ENCODE peak calls at places on chromosomes 16 and 17, in six cellular contexts. M, W, X, I, U and Z are unnamed samples.

GRCh38 chr16:30747331-30747730 is 894 bp upstream of the PHKG2 start:
- DNase-seq in M (peak; percentile 49), W (no peak), X (no peak), I (no peak), U (no peak), Z (no peak)

GRCh38 chr17:47720754-47721533 is 12.1 kb upstream of the TBX21 start:
- DNase-seq in M (peak; percentile 68), W (no peak), X (peak; percentile 60), I (no peak), U (peak; percentile 64), Z (no peak)

GRCh38 chr16:11355862-11356261 is 10.6 kb downstream of the RMI2 start:
- DNase-seq in M (no peak), W (no peak), X (no peak), I (no peak), U (peak; percentile 48), Z (no peak)

GRCh38 chr16:67240506-67240905 is 6.8 kb downstream of the FHOD1 start:
- DNase-seq in M (peak; percentile 70), W (no peak), X (no peak), I (no peak), U (no peak), Z (no peak)

GRCh38 chr16:82070656-82071369 is 35.8 kb downstream of the HSD17B2 start:
- DNase-seq in M (peak; percentile 98), W (no peak), X (peak; percentile 43), I (peak; percentile 43), U (no peak), Z (no peak)

GRCh38 chr17:82241183-82241925 is 12.5 kb downstream of the SLC16A3 start:
- DNase-seq in M (peak; percentile 81), W (peak; percentile 82), X (peak; percentile 81), I (peak; percentile 67), U (no peak), Z (no peak)

GRCh38 chr16:11781773-11782172 is 15.3 kb downstream of the ZC3H7A start:
- DNase-seq in M (peak; percentile 92), W (no peak), X (no peak), I (peak; percentile 36), U (peak; percentile 83), Z (no peak)

GRCh38 chr17:31882571-31882970 is 18.9 kb downstream of the UTP6 start:
- DNase-seq in M (no peak), W (no peak), X (no peak), I (no peak), U (no peak), Z (no peak)

GRCh38 chr17:4997302-4998026 is at the start of the genes INCA1 and KIF1C:
- DNase-seq in M (peak; percentile 92), W (peak; percentile 95), X (peak; percentile 91), I (peak; percentile 85), U (peak; percentile 95), Z (peak; percentile 89)

GRCh38 chr17:55295411-55296170 is 30.8 kb downstream of the HLF start:
- DNase-seq in M (peak; percentile 68), W (no peak), X (peak; percentile 20), I (peak; percentile 57), U (peak; percentile 63), Z (peak; percentile 29)

GRCh38 chr16:19655242-19655777 is 62.7 kb downstream of the KNOP1 start:
- DNase-seq in M (no peak), W (no peak), X (no peak), I (no peak), U (no peak), Z (no peak)

GRCh38 chr16:1199342-1200013 is 25.6 kb downstream of the TPSG1 start:
- DNase-seq in M (no peak), W (no peak), X (no peak), I (no peak), U (no peak), Z (no peak)

GRCh38 chr16:25395528-25395927 is 137.9 kb upstream of the ZKSCAN2 start:
- DNase-seq in M (no peak), W (no peak), X (no peak), I (no peak), U (no peak), Z (no peak)

GRCh38 chr17:10126554-10127493 is 71.6 kb downstream of the GAS7 start:
- DNase-seq in M (no peak), W (no peak), X (no peak), I (peak; percentile 90), U (no peak), Z (no peak)

GRCh38 chr17:17807440-17807839 is 29.3 kb downstream of the SREBF1 start:
- DNase-seq in M (no peak), W (no peak), X (no peak), I (no peak), U (no peak), Z (no peak)

GRCh38 chr16:82655315-82655714 is 28.5 kb downstream of the CDH13 start:
- DNase-seq in M (no peak), W (no peak), X (peak; percentile 18), I (peak; percentile 85), U (peak; percentile 84), Z (peak; percentile 67)

GRCh38 chr17:50133028-50133768 is 3.2 kb upstream of the SAMD14 start:
- DNase-seq in M (no peak), W (no peak), X (no peak), I (peak; percentile 48), U (no peak), Z (no peak)

GRCh38 chr16:1175566-1176279 is 22.8 kb downstream of the CACNA1H start:
- DNase-seq in M (no peak), W (no peak), X (no peak), I (peak; percentile 5), U (no peak), Z (no peak)

GRCh38 chr17:9247401-9247938 is 226.2 kb downstream of the NTN1 start:
- DNase-seq in M (no peak), W (no peak), X (no peak), I (no peak), U (no peak), Z (no peak)

GRCh38 chr17:74491645-74492044 is 25.2 kb downstream of the CD300A start:
- DNase-seq in M (no peak), W (no peak), X (no peak), I (no peak), U (no peak), Z (no peak)

GRCh38 chr16:11278681-11279628 is 2.2 kb downstream of the PRM1 start:
- DNase-seq in M (no peak), W (no peak), X (no peak), I (no peak), U (no peak), Z (no peak)

GRCh38 chr17:27526603-27527002 is 70.4 kb downstream of the KSR1 start:
- DNase-seq in M (no peak), W (peak; percentile 41), X (no peak), I (peak; percentile 51), U (peak; percentile 70), Z (no peak)